ENCODE peak calls at places on chromosomes 12 and 14, in ten cellular contexts. W is CD4-positive, alpha-beta T cell; C is ovary; O is GM13977; A is esophagus muscularis mucosa; T is body of pancreas; R is cardiac fibroblast; V is HCT116; G is MCF 10A; P is mesothelial cell of epicardium. S is an unnamed sample.
A peak's percentile ranks its signal among the peaks of the same experiment; 100 is the strongest.

GRCh38 chr12:11719678-11720099 is 70.2 kb downstream of the ETV6 start:
- DNase-seq in T (peak; percentile 69), W (no peak), G (peak; percentile 77), C (no peak), O (no peak), V (no peak), R (peak; percentile 93), P (no peak), A (no peak), S (peak; percentile 79)

GRCh38 chr14:37369446-37369845 is 171.7 kb downstream of the MIPOL1 start:
- DNase-seq in C (no peak), G (no peak), V (no peak), W (no peak), O (no peak), P (no peak), A (no peak), T (no peak), R (no peak), S (no peak)

GRCh38 chr12:61758661-61759060 is 501.5 kb upstream of the USP15 start:
- DNase-seq in V (no peak), R (no peak), A (no peak), G (peak; percentile 5), O (no peak), T (no peak), W (no peak), C (no peak), P (no peak), S (no peak)

GRCh38 chr12:34404377-34405285 is 382.3 kb downstream of the ALG10 start:
- DNase-seq in T (peak; percentile 1), A (peak; percentile 81), W (no peak), C (peak; percentile 3), G (no peak), R (no peak), V (no peak), P (peak; percentile 3), O (peak; percentile 1), S (peak; percentile 13)

GRCh38 chr14:20580242-20580641 is 7.6 kb downstream of the RNASE11 start:
- DNase-seq in O (no peak), C (no peak), A (no peak), W (no peak), T (no peak), G (no peak), P (no peak), V (no peak), R (no peak), S (no peak)

GRCh38 chr14:100680439-100681051 is 46.1 kb upstream of the DLK1 start:
- DNase-seq in W (no peak), C (peak; percentile 71), R (no peak), P (no peak), G (no peak), O (no peak), A (no peak), T (no peak), V (no peak), S (no peak)

GRCh38 chr14:99234982-99235491 is 37.0 kb downstream of the BCL11B start:
- DNase-seq in P (peak; percentile 52), R (no peak), C (peak; percentile 24), T (no peak), G (no peak), V (peak; percentile 27), A (no peak), O (no peak), W (peak; percentile 82), S (no peak)

GRCh38 chr14:53924754-53925153 is 31.9 kb downstream of the BMP4 start:
- DNase-seq in A (no peak), V (peak; percentile 10), W (no peak), R (peak; percentile 83), G (peak; percentile 86), P (no peak), C (no peak), O (no peak), T (no peak), S (no peak)

GRCh38 chr12:27870939-27871338 is 90.9 kb upstream of the MANSC4 start:
- DNase-seq in G (no peak), V (no peak), A (no peak), W (no peak), P (no peak), T (no peak), R (peak; percentile 43), O (no peak), C (no peak), S (no peak)

GRCh38 chr14:75247286-75247922 is 31.2 kb upstream of the FOS start:
- DNase-seq in C (no peak), O (peak; percentile 42), G (no peak), T (no peak), A (no peak), V (no peak), R (no peak), P (no peak), W (peak; percentile 35), S (peak; percentile 7)

GRCh38 chr12:116420476-116420875 is 138.7 kb upstream of the MAP1LC3B2 start:
- DNase-seq in R (no peak), T (no peak), V (no peak), G (no peak), A (no peak), O (no peak), P (no peak), C (no peak), W (no peak), S (no peak)

GRCh38 chr12:89951694-89952060 is 243.0 kb upstream of the ATP2B1 start:
- DNase-seq in T (no peak), C (no peak), V (no peak), G (no peak), P (no peak), A (no peak), R (no peak), O (no peak), W (no peak), S (no peak)

GRCh38 chr12:74491374-74491773 is 46.3 kb upstream of the ATXN7L3B start:
- DNase-seq in C (no peak), T (no peak), P (no peak), O (no peak), V (no peak), W (no peak), R (no peak), A (no peak), G (no peak), S (no peak)

GRCh38 chr12:52037248-52037861 is 13.9 kb upstream of the NR4A1 start:
- DNase-seq in O (no peak), V (no peak), G (no peak), C (peak; percentile 80), T (peak; percentile 61), R (peak; percentile 46), W (no peak), A (no peak), P (no peak), S (peak; percentile 66)

GRCh38 chr12:47800582-47800981 is 19.1 kb downstream of the HDAC7 start:
- DNase-seq in W (no peak), O (no peak), P (no peak), G (no peak), T (no peak), A (no peak), V (no peak), C (no peak), R (no peak), S (no peak)

GRCh38 chr12:47803196-47803875 is 16.4 kb downstream of the HDAC7 start:
- DNase-seq in P (no peak), A (no peak), T (no peak), G (no peak), W (no peak), O (no peak), V (no peak), R (no peak), C (no peak), S (peak; percentile 45)

GRCh38 chr12:47801170-47801903 is 18.4 kb downstream of the HDAC7 start:
- DNase-seq in C (no peak), W (no peak), R (peak; percentile 44), T (peak; percentile 47), V (no peak), A (no peak), G (no peak), O (no peak), P (no peak), S (peak; percentile 66)

GRCh38 chr12:47801904-47802246 is 17.8 kb downstream of the HDAC7 start:
- DNase-seq in W (no peak), G (no peak), C (no peak), O (no peak), A (no peak), V (no peak), T (no peak), P (no peak), R (no peak), S (peak; percentile 46)

DNA sequence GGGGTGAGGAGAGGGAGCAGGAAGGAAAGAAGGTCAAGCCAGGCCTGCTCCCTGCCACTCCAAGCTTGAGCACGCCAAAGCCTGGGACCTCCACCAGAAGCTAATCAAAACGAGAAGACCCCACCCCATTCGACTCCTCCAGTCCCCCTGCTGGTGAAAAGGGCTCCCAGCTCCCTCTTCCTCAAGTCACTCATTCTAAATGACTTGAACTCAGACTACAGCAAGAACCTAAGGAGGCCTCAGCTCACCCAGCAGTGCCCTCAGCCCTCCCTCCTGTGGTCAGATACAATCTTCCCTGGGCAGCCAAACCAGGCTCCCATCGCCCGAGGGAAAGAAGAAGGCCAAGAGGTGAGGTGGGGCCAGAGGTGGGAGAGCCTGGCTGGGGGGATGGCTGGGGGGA is 17.4 kb downstream of the HDAC7 start:
- DNase-seq in V (no peak), O (no peak), A (no peak), P (no peak), R (no peak), W (no peak), C (no peak), G (no peak), T (no peak), S (peak; percentile 40)
- TF ChIP-seq CTCF in V (peak; percentile 28), O (no peak), A (peak; percentile 27), P (peak; percentile 22), R (peak; percentile 30), W (peak; percentile 15), C (no peak), G (peak; percentile 6), T (no peak), S (peak; percentile 35)

GRCh38 chr12:127539499-127539898 is 727.5 kb upstream of the TMEM132C start:
- DNase-seq in C (no peak), G (no peak), A (no peak), T (no peak), O (no peak), V (no peak), P (no peak), R (no peak), W (no peak), S (no peak)
- TF ChIP-seq CTCF in C (no peak), G (no peak), A (no peak), T (no peak), O (no peak), V (no peak), P (no peak), R (no peak), W (no peak), S (no peak)

GRCh38 chr12:57765003-57765697 is 1.7 kb downstream of the CYP27B1 start:
- DNase-seq in T (peak; percentile 42), A (no peak), G (peak; percentile 73), P (no peak), O (no peak), V (no peak), R (peak; percentile 25), C (no peak), W (peak; percentile 54), S (peak; percentile 63)
- TF ChIP-seq CTCF in T (peak; percentile 15), A (peak; percentile 4), G (peak; percentile 35), P (no peak), O (peak; percentile 65), V (peak; percentile 44), R (peak; percentile 43), C (no peak), W (peak; percentile 59), S (peak; percentile 40)

DNA sequence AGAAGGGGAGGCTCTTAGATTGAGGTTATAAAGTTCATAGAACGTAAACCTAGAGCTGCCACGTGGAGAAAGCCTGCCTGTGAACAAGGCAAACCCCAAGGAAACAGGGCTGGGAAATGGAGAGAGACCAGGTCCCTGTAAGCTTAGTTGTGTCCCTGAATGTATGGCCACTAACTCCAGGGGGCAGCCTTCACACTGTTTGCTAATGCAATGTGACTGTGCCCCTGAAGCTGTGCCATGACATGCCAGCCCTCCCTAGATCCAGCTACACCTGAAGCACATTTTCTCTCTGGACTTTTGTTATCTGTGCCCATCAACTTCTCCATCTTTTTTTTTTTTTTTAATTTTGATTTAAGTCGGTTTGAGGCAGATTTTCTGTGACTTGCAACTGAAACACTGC is 60.6 kb upstream of the TMCC3 start:
- DNase-seq in W (no peak), T (no peak), R (peak; percentile 47), C (no peak), A (no peak), P (no peak), G (peak; percentile 59), V (peak; percentile 43), O (no peak), S (no peak)
- TF ChIP-seq CTCF in W (no peak), T (peak; percentile 10), R (peak; percentile 40), C (no peak), A (peak; percentile 10), P (no peak), G (peak; percentile 18), V (peak; percentile 70), O (peak; percentile 52), S (peak; percentile 25)